ENCODE peak calls at places on chromosome 17, in ten cellular contexts. H is stomach, Y is H9, Z is AG09309, R is type B pancreatic cell, N is sigmoid colon, E is psoas muscle, J is thyroid gland, L is ovary, W is upper lobe of left lung. U is an unnamed sample.

GRCh38 chr17:18997650-18998196 is 6.8 kb downstream of the FAM83G start:
- DNase-seq in H (no peak), Y (no peak), Z (no peak), R (no peak), N (no peak), E (no peak), J (no peak), L (no peak), W (no peak), U (no peak)

GRCh38 chr17:42065201-42065600 is 14.8 kb upstream of the C17orf113 start:
- DNase-seq in H (no peak), Y (no peak), Z (no peak), R (no peak), N (no peak), E (no peak), J (no peak), L (no peak), W (no peak), U (no peak)

GRCh38 chr17:50128441-50129302 is 1.3 kb downstream of the SAMD14 start:
- DNase-seq in H (no peak), Y (peak; percentile 88), Z (no peak), R (no peak), N (no peak), E (no peak), J (no peak), L (no peak), W (no peak), U (no peak)

GRCh38 chr17:48626470-48627241 is 498 bp upstream of the HOXB9 start:
- DNase-seq in H (no peak), Y (peak; percentile 78), Z (no peak), R (no peak), N (no peak), E (no peak), J (no peak), L (no peak), W (peak; percentile 74), U (no peak)

GRCh38 chr17:5672815-5673430 is 88.6 kb upstream of the NLRP1 start:
- DNase-seq in H (no peak), Y (no peak), Z (no peak), R (no peak), N (no peak), E (no peak), J (no peak), L (no peak), W (no peak), U (no peak)

GRCh38 chr17:44448412-44448811 is 54.8 kb downstream of the GPATCH8 start:
- DNase-seq in H (no peak), Y (no peak), Z (no peak), R (no peak), N (no peak), E (no peak), J (no peak), L (no peak), W (no peak), U (no peak)

GRCh38 chr17:44123356-44124117 is at the start of gene HDAC5:
- DNase-seq in H (peak; percentile 96), Y (peak; percentile 99), Z (peak; percentile 69), R (peak; percentile 95), N (peak; percentile 98), E (peak; percentile 96), J (peak; percentile 97), L (peak; percentile 96), W (peak; percentile 99), U (peak; percentile 46)

GRCh38 chr17:37608369-37609169 is 649 bp downstream of the SYNRG start:
- DNase-seq in H (peak; percentile 26), Y (peak; percentile 79), Z (no peak), R (no peak), N (no peak), E (no peak), J (peak; percentile 30), L (no peak), W (no peak), U (no peak)

DNA sequence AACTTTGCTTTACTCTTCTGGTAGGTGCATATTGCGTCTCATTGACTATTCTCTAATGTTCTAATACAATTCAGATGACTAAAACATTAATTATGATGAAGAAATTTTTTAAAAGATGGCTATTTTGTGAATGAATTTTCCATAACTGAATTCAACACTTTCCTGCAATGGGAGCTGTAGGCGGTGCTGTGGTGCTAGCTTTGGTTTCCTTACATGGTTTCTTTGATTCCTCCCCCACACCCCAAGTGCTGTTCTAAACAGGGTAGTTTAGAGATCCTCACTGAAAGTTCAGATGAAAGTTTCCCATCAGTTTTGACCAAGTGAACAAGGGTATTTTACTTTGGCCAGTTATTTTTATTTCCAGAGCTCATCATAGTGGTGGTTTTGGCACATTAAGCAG is 26.0 kb upstream of the MRC2 start:
- DNase-seq in H (no peak), Y (no peak), Z (no peak), R (no peak), N (no peak), E (no peak), J (no peak), L (no peak), W (no peak), U (no peak)
- TF ChIP-seq CTCF in H (no peak), Y (no peak), Z (peak; percentile 61), R (no peak), N (no peak), E (no peak), J (no peak), L (no peak), W (no peak), U (no peak)

DNA sequence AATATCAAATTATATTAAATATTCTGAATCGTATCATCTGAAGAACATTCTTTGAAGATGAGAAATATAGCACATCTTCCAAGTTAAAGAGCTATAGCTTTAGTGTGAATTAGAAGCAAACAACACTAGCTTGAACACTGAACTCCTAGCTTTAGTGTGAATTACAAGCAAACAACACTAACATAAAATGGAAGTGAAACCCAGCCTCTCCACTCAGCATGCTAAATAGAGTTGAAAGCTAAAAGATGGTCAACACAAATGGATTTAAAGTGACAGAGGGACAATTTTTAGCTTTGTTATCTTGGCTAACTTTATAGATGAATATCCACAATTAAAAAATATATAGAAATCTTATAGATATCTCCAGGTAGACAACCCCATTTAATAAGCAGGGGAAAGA is 4.5 kb upstream of the KIF2B start:
- DNase-seq in H (no peak), Y (no peak), Z (no peak), R (no peak), N (no peak), E (no peak), J (no peak), L (no peak), W (no peak), U (no peak)
- TF ChIP-seq CTCF in H (no peak), Y (no peak), Z (no peak), R (no peak), N (no peak), E (no peak), J (no peak), L (no peak), W (no peak), U (no peak)

DNA sequence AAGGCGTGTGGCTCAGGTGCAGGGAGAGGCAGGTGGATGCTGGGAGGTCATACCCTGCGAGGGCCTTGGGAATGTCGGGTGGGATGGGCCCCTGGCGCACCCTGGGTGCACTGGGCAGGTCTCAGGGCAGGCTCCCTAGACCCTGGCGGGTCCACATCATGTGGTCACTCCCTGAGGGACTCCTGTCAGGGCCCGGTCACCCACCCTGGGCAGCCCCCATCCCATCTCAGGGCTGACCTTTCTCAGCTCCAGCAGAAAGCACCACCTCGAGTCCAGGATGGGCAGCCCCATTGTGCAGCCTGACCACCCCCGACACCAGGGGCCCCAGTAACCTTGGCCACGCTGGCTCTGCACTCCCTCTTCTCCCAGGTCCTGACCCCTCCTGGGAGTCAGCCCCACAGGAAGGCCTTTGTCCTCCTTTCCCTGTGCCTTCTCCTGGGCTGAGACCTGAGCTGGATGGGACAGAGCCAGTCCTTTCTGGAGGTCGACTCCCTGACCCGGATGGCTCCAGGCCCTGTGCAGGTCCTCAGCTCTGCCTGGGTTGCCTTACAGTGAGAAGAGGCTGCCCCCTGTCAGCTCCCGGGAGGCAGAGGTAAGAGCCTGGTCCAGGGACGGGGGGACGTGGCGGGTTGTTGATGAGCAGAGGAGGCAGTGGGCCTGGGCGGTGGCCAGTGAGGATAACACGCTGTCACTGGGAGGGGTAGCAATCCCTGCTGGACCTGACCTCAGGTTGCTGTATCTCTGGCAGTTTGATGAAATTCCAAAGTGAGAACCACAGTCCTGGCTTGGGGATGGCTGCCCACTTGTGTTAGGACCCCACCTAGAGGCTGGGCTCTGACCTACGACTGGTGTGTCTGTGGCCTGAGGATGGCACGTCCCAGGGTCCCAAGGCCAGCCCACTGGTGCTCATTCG is 77.9 kb downstream of the GOSR1 start:
- DNase-seq in H (peak; percentile 26), Y (peak; percentile 81), Z (no peak), R (no peak), N (no peak), E (no peak), J (no peak), L (no peak), W (peak; percentile 64), U (no peak)
- TF ChIP-seq CTCF in H (no peak), Y (peak; percentile 69), Z (peak; percentile 29), R (no peak), N (no peak), E (no peak), J (no peak), L (no peak), W (no peak), U (peak; percentile 38)

DNA sequence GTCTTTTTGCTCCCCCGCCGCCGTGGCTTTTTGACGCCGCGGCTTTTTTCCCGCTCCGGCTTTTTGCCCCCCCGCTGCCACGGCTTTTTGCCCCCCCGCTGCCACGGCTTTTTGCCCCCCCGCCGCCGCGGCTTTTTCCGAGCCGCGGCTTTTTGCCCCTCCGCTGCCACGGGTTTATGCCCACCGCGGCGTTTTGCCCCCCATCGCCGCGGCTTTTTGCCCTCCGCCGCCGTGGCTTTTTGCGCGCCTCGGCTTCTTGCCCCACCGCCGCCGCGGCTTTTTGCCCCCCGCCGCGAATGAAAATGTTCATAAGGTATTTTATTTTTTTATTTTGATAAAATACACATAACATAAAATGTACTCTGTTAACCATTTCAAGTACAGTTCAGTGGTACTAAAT is 527.2 kb upstream of the WSB1 start:
- DNase-seq in H (no peak), Y (no peak), Z (no peak), R (no peak), N (no peak), E (no peak), J (no peak), L (no peak), W (peak; percentile 44), U (no peak)
- TF ChIP-seq CTCF in H (no peak), Y (no peak), Z (no peak), R (no peak), N (no peak), E (no peak), J (no peak), L (no peak), W (no peak), U (no peak)

GRCh38 chr17:65531508-65532431 is 29.7 kb downstream of the AXIN2 start:
- DNase-seq in H (peak; percentile 44), Y (no peak), Z (no peak), R (no peak), N (peak; percentile 88), E (peak; percentile 61), J (peak; percentile 84), L (peak; percentile 86), W (no peak), U (no peak)
- TF ChIP-seq CTCF in H (no peak), Y (peak; percentile 37), Z (peak; percentile 34), R (peak; percentile 71), N (no peak), E (no peak), J (peak; percentile 31), L (no peak), W (peak; percentile 32), U (no peak)